ENCODE peak calls at places on chromosomes 6 and 20, in nine cellular contexts. M is A549; L is activated CD4-positive, alpha-beta T cell treated with anti-CD3 and anti-CD28 coated beads, Interleukin-2, amount 50 U/mL, for 4 hours; G is ACHN; I is GM20000; K is stimulated activated CD4-positive, alpha-beta T cell treated with anti-CD3 and anti-CD28 coated beads, Interleukin-4, amount 100 ng/mL, for 1 hour; E is endothelial cell; A is activated CD8-positive, alpha-beta memory T cell treated with anti-CD3 and anti-CD28 coated beads for 48 hours; Z is pons. D is an unnamed sample.
A peak's percentile ranks its signal among the peaks of the same experiment; 100 is the strongest.

GRCh38 chr6:150924808-150925654 is 59.5 kb downstream of the MTHFD1L start:
- DNase-seq in K (no peak), G (no peak), Z (no peak), E (no peak), I (peak; percentile 19), L (no peak), M (peak; percentile 6), A (no peak), D (no peak)

GRCh38 chr6:35185302-35185681 is 28.5 kb upstream of the SCUBE3 start:
- DNase-seq in M (peak; percentile 63), L (no peak), G (no peak), Z (no peak), I (no peak), E (peak; percentile 22), K (no peak), A (no peak), D (no peak)

GRCh38 chr20:36856196-36856595 is 19.7 kb upstream of the TLDC2 start:
- DNase-seq in Z (no peak), K (no peak), E (no peak), L (no peak), G (no peak), M (no peak), I (no peak), A (no peak), D (no peak)

GRCh38 chr6:111843347-111844147 is 29.7 kb downstream of the FYN start:
- DNase-seq in I (no peak), K (peak; percentile 50), Z (peak; percentile 63), E (no peak), L (peak; percentile 36), M (no peak), A (no peak), G (no peak), D (no peak)

GRCh38 chr6:43833223-43833995 is 63.4 kb downstream of the VEGFA start:
- DNase-seq in I (no peak), K (no peak), E (no peak), L (no peak), G (no peak), Z (no peak), M (no peak), A (no peak), D (no peak)

GRCh38 chr20:45485388-45485787 is 15.8 kb downstream of the WFDC2 start:
- DNase-seq in L (no peak), G (no peak), E (no peak), I (no peak), Z (no peak), K (no peak), A (no peak), M (no peak), D (no peak)

GRCh38 chr6:16936893-16937292 is 165.0 kb upstream of the STMND1 start:
- DNase-seq in E (no peak), M (no peak), Z (no peak), I (no peak), L (no peak), A (no peak), K (no peak), G (no peak), D (no peak)

GRCh38 chr6:43890197-43891062 is 120.4 kb downstream of the VEGFA start:
- DNase-seq in A (no peak), M (no peak), G (no peak), L (no peak), Z (no peak), I (no peak), K (no peak), E (peak; percentile 15), D (no peak)

GRCh38 chr6:163404825-163405265 is 9.7 kb upstream of the QKI start:
- DNase-seq in G (no peak), M (no peak), A (no peak), E (no peak), K (no peak), I (no peak), Z (peak; percentile 87), L (no peak), D (no peak)

GRCh38 chr6:46687619-46688097 is at the start of gene TDRD6:
- DNase-seq in E (no peak), Z (no peak), L (no peak), K (no peak), M (no peak), G (no peak), A (no peak), I (no peak), D (no peak)

GRCh38 chr6:17721671-17722070 is 14.9 kb upstream of the NUP153 start:
- DNase-seq in Z (no peak), M (no peak), L (no peak), K (no peak), G (no peak), I (no peak), A (no peak), E (no peak), D (no peak)

GRCh38 chr6:21070620-21071019 is 522.9 kb upstream of the SOX4 start:
- DNase-seq in E (no peak), M (no peak), K (no peak), G (no peak), L (no peak), I (no peak), A (no peak), Z (no peak), D (no peak)

GRCh38 chr6:136772685-136773472 is 19.4 kb downstream of the MAP3K5 start:
- DNase-seq in K (no peak), M (no peak), I (peak; percentile 36), Z (no peak), L (no peak), A (no peak), G (no peak), E (no peak), D (peak; percentile 45)

GRCh38 chr6:56432194-56432593 is 184.8 kb upstream of the COL21A1 start:
- DNase-seq in M (no peak), G (no peak), E (no peak), Z (no peak), L (no peak), I (no peak), A (no peak), K (no peak), D (no peak)

GRCh38 chr6:45327956-45328522 is at the start of gene RUNX2:
- DNase-seq in Z (peak; percentile 56), A (no peak), K (no peak), L (no peak), I (no peak), E (peak; percentile 3), M (no peak), G (peak; percentile 67), D (no peak)

GRCh38 chr6:117505337-117505736 is 22.9 kb downstream of the DCBLD1 start:
- DNase-seq in A (no peak), L (no peak), I (no peak), Z (no peak), E (no peak), K (no peak), M (peak; percentile 37), G (no peak), D (no peak)

GRCh38 chr6:40620546-40620945 is 33.4 kb upstream of the LRFN2 start:
- DNase-seq in Z (no peak), L (no peak), K (no peak), M (no peak), I (no peak), G (no peak), A (no peak), E (no peak), D (no peak)

GRCh38 chr6:35552285-35552917 is 39.7 kb upstream of the TULP1 start:
- DNase-seq in E (peak; percentile 57), L (peak; percentile 57), K (peak; percentile 65), A (peak; percentile 27), G (peak; percentile 29), M (peak; percentile 51), I (peak; percentile 32), Z (no peak), D (peak; percentile 39)

GRCh38 chr6:33955566-33955965 is 151.8 kb upstream of the MLN start:
- DNase-seq in M (no peak), K (no peak), Z (no peak), E (no peak), A (no peak), G (no peak), I (no peak), L (no peak), D (no peak)

GRCh38 chr6:22290045-22290444 is 6.8 kb downstream of the PRL start:
- DNase-seq in A (no peak), L (no peak), M (no peak), K (no peak), I (no peak), Z (no peak), G (no peak), E (no peak), D (no peak)

GRCh38 chr6:11858439-11858838 is 79.8 kb upstream of the ADTRP start:
- DNase-seq in M (no peak), E (no peak), A (no peak), G (no peak), I (no peak), K (no peak), Z (no peak), L (no peak), D (no peak)

GRCh38 chr6:293185-294174 is 1.2 kb downstream of the DUSP22 start:
- DNase-seq in K (peak; percentile 31), M (no peak), G (peak; percentile 18), L (peak; percentile 45), Z (peak; percentile 88), E (no peak), I (no peak), A (peak; percentile 36), D (peak; percentile 47)

GRCh38 chr6:14017626-14018475 is 93.1 kb downstream of the RNF182 start:
- DNase-seq in M (no peak), K (no peak), Z (no peak), L (no peak), E (no peak), I (no peak), A (no peak), G (no peak), D (no peak)

GRCh38 chr6:90611543-90611864 is 24.6 kb upstream of the MAP3K7 start:
- DNase-seq in L (no peak), G (no peak), A (no peak), M (no peak), E (no peak), Z (no peak), I (no peak), K (no peak), D (no peak)

GRCh38 chr6:99369533-99369932 is 20.1 kb upstream of the FAXC start:
- DNase-seq in E (no peak), A (no peak), L (no peak), I (no peak), M (no peak), K (no peak), G (no peak), Z (no peak), D (no peak)

GRCh38 chr6:7897461-7898192 is 13.0 kb downstream of the TXNDC5 start:
- DNase-seq in Z (no peak), M (no peak), I (peak; percentile 49), L (no peak), A (no peak), E (no peak), G (no peak), K (no peak), D (peak; percentile 66)

GRCh38 chr6:13687917-13688351 is 23.7 kb downstream of the RANBP9 start:
- DNase-seq in G (no peak), K (no peak), I (no peak), M (no peak), A (no peak), L (no peak), E (no peak), Z (no peak), D (no peak)

GRCh38 chr20:50848341-50848808 is 53.5 kb downstream of the BCAS4 start:
- DNase-seq in I (no peak), E (no peak), K (no peak), G (no peak), L (no peak), A (no peak), Z (peak; percentile 8), M (no peak), D (peak; percentile 45)

GRCh38 chr6:26211963-26212362 is 124.7 kb downstream of the HFE start:
- DNase-seq in A (no peak), L (no peak), M (no peak), G (no peak), E (no peak), I (no peak), Z (no peak), K (no peak), D (peak; percentile 43)

GRCh38 chr20:472137-472846 is 10.0 kb upstream of the TBC1D20 start:
- DNase-seq in G (no peak), L (no peak), Z (no peak), K (no peak), A (no peak), I (no peak), E (no peak), M (no peak), D (no peak)

GRCh38 chr20:50305636-50306477 is 115.2 kb downstream of the CEBPB start:
- DNase-seq in M (peak; percentile 80), K (no peak), Z (no peak), L (no peak), E (no peak), A (no peak), G (no peak), I (no peak), D (no peak)